ENCODE peak calls at places on chromosomes 13 and 19, in seven cellular contexts. X is IMR-90, E is lower leg skin, G is tibial nerve, S is body of pancreas, V is uterus, Q is Peyer's patch. R is an unnamed sample.

GRCh38 chr13:32687275-32687674 is 101.0 kb downstream of the PDS5B start:
- DNase-seq in V (no peak), Q (no peak), G (no peak), X (no peak), S (no peak), E (no peak), R (no peak)

GRCh38 chr19:5122121-5122400 is 153.1 kb downstream of the KDM4B start:
- DNase-seq in V (no peak), X (no peak), Q (no peak), S (no peak), E (no peak), G (no peak), R (no peak)

GRCh38 chr13:42708391-42708790 is 73.0 kb upstream of the FAM216B start:
- DNase-seq in Q (no peak), X (no peak), V (no peak), E (no peak), S (no peak), G (no peak), R (no peak)

GRCh38 chr19:46225558-46226004 is 4.0 kb upstream of the IGFL1 start:
- DNase-seq in G (no peak), Q (no peak), E (no peak), X (peak; percentile 2), S (no peak), V (no peak), R (no peak)

GRCh38 chr13:21670006-21670882 is 629 bp upstream of the FGF9 start:
- DNase-seq in X (peak; percentile 48), S (peak; percentile 45), Q (peak; percentile 85), V (peak; percentile 45), E (no peak), G (peak; percentile 49), R (no peak)

GRCh38 chr13:99967884-99968520 is 3.6 kb downstream of the ZIC5 start:
- DNase-seq in X (no peak), G (no peak), E (no peak), V (no peak), S (no peak), Q (peak; percentile 38), R (no peak)

GRCh38 chr13:33761744-33762143 is 56.2 kb upstream of the RFC3 start:
- DNase-seq in Q (no peak), V (no peak), E (no peak), G (no peak), S (no peak), X (no peak), R (no peak)

GRCh38 chr13:41008349-41008980 is 10.7 kb downstream of the ELF1 start:
- DNase-seq in G (no peak), X (peak; percentile 90), Q (no peak), E (no peak), S (no peak), V (no peak), R (no peak)

DNA sequence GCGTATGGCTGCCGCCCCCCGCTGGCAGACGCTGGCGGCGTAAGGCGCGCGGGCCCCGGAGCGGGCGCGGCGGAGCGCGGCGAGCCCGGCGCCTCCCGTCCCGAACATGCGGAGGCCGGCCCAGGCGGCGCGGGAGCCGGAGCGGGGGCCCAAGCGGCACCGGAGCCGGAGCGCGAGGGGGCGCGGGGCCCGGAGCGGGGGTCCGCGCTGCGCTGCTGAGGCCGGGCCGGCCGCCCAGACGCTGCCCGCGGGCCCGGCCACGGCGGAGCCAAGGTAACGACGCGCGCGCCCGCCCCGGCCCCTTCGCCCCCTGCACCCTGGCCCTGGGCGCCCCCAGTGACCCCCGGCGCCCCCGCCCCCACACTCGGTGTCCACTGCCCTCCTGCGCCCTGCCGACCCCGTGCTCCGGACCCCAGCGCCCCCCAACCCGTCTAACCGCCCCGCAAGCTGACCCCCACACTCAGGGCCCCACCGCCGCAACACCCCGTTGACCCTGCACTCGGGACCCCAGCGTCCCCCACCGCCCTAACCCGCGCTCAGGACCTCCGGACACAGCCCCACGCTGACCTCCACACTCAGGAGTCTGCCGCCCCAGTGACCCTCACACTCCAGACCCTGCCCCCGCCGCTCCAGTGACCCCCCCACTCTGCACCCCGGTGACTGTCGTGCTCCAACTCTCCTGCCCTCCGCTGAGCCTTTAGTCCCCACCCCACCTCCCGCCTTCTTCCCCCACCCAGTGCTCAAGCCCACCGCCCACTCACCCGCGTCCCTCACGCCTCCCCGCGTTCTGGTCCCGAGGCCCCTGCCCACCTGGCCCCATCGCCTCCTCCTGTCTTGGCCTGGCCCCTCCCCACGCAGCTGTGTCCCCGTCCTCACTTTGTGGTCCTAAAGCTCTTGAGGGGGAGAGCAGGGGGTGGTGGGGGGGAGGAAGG is at the start of gene CSNK1G2:
- DNase-seq in Q (no peak), V (peak; percentile 43), G (no peak), E (no peak), S (peak; percentile 37), X (no peak), R (no peak)
- TF ChIP-seq POLR2A in Q (peak; percentile 62), V (no peak), G (peak; percentile 48), E (no peak), S (no peak), X (no peak), R (peak; percentile 63)

DNA sequence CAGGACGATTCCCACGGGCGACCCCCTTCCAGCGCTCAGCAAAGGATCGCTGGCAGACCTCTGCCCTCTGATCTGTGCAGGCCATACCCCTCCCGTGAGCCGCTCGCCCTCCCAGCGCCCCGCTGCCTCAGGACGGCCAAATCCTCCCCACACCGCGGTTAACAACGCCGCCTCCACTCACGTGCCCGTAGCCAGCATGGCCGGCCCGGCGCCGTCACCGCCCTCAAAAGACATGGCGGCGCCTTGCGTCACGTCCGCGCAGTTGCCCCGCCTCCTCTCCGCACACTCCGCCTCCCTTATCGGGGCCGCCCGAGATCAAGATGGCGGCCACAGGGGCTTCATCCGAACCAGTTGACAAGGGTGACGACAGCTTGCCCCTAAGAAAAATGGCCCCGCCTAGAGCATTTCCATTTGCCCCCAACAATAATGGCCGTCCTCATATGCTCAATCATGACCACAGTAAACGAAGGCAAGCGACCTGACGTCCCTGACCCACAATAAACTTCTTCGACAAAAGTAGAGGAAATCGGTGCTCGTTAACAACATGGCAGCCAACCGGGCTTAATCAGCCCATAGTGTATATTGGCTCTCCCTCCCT is 634 bp downstream of the AKT1S1 start:
- DNase-seq in Q (peak; percentile 99), G (peak; percentile 97), X (peak; percentile 99), V (peak; percentile 98), E (peak; percentile 98), S (peak; percentile 98), R (peak; percentile 65)
- TF ChIP-seq POLR2A in Q (peak; percentile 20), G (peak; percentile 37), X (no peak), V (peak; percentile 61), E (no peak), S (no peak), R (peak; percentile 76)

GRCh38 chr19:11017275-11018035 is 56.6 kb downstream of the SMARCA4 start:
- DNase-seq in E (no peak), V (no peak), X (no peak), Q (no peak), S (no peak), G (no peak), R (no peak)

GRCh38 chr19:11014403-11014911 is 53.6 kb downstream of the SMARCA4 start:
- DNase-seq in G (no peak), X (no peak), E (no peak), V (no peak), S (no peak), Q (no peak), R (no peak)

GRCh38 chr19:11016591-11016990 is 55.8 kb downstream of the SMARCA4 start:
- DNase-seq in S (no peak), E (no peak), V (no peak), X (no peak), Q (no peak), G (no peak), R (no peak)

GRCh38 chr19:11012507-11012906 is 51.7 kb downstream of the SMARCA4 start:
- DNase-seq in X (no peak), V (no peak), E (no peak), G (no peak), S (no peak), Q (no peak), R (no peak)

DNA sequence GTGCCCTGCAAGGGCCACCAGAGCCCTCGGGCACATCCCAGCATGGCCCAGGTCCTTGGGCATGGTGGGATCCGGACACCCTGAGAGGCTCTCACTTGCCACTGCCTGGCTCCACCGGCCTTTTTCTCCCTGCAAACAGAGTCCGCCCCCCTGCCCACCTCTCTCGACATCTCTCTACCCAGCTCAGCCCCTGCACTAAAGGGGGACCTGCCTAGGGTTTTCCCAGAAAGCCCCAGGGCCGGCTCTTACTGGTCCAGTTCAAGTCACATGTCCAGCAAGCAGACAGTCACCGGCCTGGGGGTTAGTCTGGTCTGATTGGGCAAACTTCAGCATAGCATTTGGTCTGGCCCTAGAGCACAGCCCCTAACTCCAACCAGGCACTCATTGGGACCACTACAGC is 52.9 kb downstream of the SMARCA4 start:
- DNase-seq in V (no peak), Q (no peak), S (no peak), X (no peak), G (no peak), E (no peak), R (no peak)
- TF ChIP-seq POLR2A in V (no peak), Q (no peak), S (no peak), X (no peak), G (no peak), E (no peak), R (no peak)

GRCh38 chr13:61162636-61163035 is 253.0 kb downstream of the PCDH20 start:
- DNase-seq in V (no peak), G (no peak), X (no peak), Q (no peak), S (no peak), E (no peak), R (no peak)
- TF ChIP-seq POLR2A in V (no peak), G (no peak), X (no peak), Q (no peak), S (no peak), E (no peak), R (no peak)

GRCh38 chr19:35013047-35013819 is 13.1 kb downstream of the GRAMD1A start:
- DNase-seq in X (peak; percentile 57), Q (peak; percentile 87), S (peak; percentile 79), E (peak; percentile 40), V (peak; percentile 67), G (peak; percentile 69), R (peak; percentile 64)
- TF ChIP-seq POLR2A in X (no peak), Q (no peak), S (no peak), E (no peak), V (no peak), G (no peak), R (no peak)

DNA sequence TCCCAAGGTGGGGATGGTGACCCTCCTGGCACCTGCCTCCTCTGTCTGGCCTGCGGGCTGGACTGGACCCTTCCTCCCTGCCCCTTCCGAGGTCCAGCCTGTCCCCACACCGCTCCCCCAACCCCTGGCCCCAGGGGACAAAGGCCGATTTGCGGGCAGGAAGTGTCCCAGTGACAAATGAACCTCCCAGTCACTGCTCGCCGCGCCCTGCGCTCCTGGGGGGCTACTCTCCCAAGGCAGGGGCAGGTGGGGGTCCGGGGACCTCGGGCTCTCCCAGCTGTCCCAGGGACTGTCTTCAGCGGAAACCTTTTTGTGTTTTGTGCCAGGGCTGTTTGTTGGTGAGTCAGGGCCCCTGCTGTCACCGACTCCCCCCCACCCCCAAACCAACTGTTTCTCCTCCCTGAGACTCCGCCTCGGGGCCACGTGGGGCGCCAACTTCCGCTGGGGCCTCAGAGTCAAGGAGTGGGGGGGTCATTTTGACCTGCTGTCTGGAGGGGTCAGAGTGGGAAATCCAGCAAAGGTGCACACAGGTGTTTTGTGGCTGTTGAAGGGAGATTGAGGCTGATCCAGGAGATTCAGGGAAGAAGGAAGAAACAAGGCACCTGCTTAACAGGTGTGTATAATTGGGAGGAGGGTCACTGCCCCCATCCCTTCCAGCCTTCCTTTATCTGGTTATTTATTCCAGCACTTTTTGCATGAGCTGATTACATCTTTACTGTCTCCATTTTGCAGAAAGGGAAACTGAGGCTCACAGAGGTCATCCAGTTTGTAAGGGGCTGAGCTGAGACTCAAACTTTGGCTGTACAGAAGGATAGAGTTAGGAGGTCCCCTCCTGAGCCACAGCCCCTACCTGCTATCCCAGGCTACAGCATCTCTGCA is 831 bp downstream of the PGPEP1 start:
- DNase-seq in S (peak; percentile 57), G (peak; percentile 47), X (peak; percentile 42), E (no peak), Q (peak; percentile 84), V (peak; percentile 66), R (peak; percentile 82)
- TF ChIP-seq POLR2A in S (peak; percentile 25), G (peak; percentile 15), X (no peak), E (no peak), Q (no peak), V (no peak), R (no peak)

R was measured in H54.